ENCODE peak calls at places on chromosomes 6 and 20, in six cellular contexts. One of them, this sample, is unnamed.

GRCh38 chr6:132131777-132132176 is 180.6 kb upstream of the CCN2 start:
- DNase-seq in DMS153: peak; percentile 94
- DNase-seq in HuH-7.5: no peak
- DNase-seq in EL: peak; percentile 97
- DNase-seq in GM20000: peak; percentile 5
- DNase-seq in stimulated activated CD4-positive, alpha-beta T cell treated with anti-CD3 and anti-CD28 coated beads, Interleukin-4, amount 100 ng/mL, for 24 hours: no peak
- DNase-seq in this sample: no peak

GRCh38 chr20:53023717-53024116 is 51.6 kb downstream of the TSHZ2 start:
- DNase-seq in DMS153: peak; percentile 31
- DNase-seq in HuH-7.5: no peak
- DNase-seq in EL: no peak
- DNase-seq in GM20000: no peak
- DNase-seq in stimulated activated CD4-positive, alpha-beta T cell treated with anti-CD3 and anti-CD28 coated beads, Interleukin-4, amount 100 ng/mL, for 24 hours: peak; percentile 21
- DNase-seq in this sample: no peak

GRCh38 chr6:39029156-39030011 is 19.2 kb upstream of the GLP1R start:
- DNase-seq in DMS153: no peak
- DNase-seq in HuH-7.5: peak; percentile 43
- DNase-seq in EL: peak; percentile 29
- DNase-seq in GM20000: peak; percentile 67
- DNase-seq in stimulated activated CD4-positive, alpha-beta T cell treated with anti-CD3 and anti-CD28 coated beads, Interleukin-4, amount 100 ng/mL, for 24 hours: peak; percentile 51
- DNase-seq in this sample: peak; percentile 49

GRCh38 chr6:170553686-170554085 is 483 bp upstream of the TBP start:
- DNase-seq in DMS153: no peak
- DNase-seq in HuH-7.5: no peak
- DNase-seq in EL: no peak
- DNase-seq in GM20000: no peak
- DNase-seq in stimulated activated CD4-positive, alpha-beta T cell treated with anti-CD3 and anti-CD28 coated beads, Interleukin-4, amount 100 ng/mL, for 24 hours: no peak
- DNase-seq in this sample: no peak

GRCh38 chr6:47076422-47077344 is 34.6 kb upstream of the ADGRF1 start:
- DNase-seq in DMS153: no peak
- DNase-seq in HuH-7.5: no peak
- DNase-seq in EL: no peak
- DNase-seq in GM20000: no peak
- DNase-seq in stimulated activated CD4-positive, alpha-beta T cell treated with anti-CD3 and anti-CD28 coated beads, Interleukin-4, amount 100 ng/mL, for 24 hours: no peak
- DNase-seq in this sample: no peak

GRCh38 chr6:47014401-47014800 is 27.7 kb downstream of the ADGRF1 start:
- DNase-seq in DMS153: no peak
- DNase-seq in HuH-7.5: no peak
- DNase-seq in EL: no peak
- DNase-seq in GM20000: no peak
- DNase-seq in stimulated activated CD4-positive, alpha-beta T cell treated with anti-CD3 and anti-CD28 coated beads, Interleukin-4, amount 100 ng/mL, for 24 hours: no peak
- DNase-seq in this sample: no peak

GRCh38 chr6:40406175-40406574 is 181.0 kb downstream of the LRFN2 start:
- DNase-seq in DMS153: no peak
- DNase-seq in HuH-7.5: no peak
- DNase-seq in EL: no peak
- DNase-seq in GM20000: no peak
- DNase-seq in stimulated activated CD4-positive, alpha-beta T cell treated with anti-CD3 and anti-CD28 coated beads, Interleukin-4, amount 100 ng/mL, for 24 hours: no peak
- DNase-seq in this sample: no peak

GRCh38 chr6:2245954-2246863 is 804 bp upstream of the GMDS start:
- DNase-seq in DMS153: peak; percentile 84
- DNase-seq in HuH-7.5: peak; percentile 39
- DNase-seq in EL: peak; percentile 53
- DNase-seq in GM20000: peak; percentile 46
- DNase-seq in stimulated activated CD4-positive, alpha-beta T cell treated with anti-CD3 and anti-CD28 coated beads, Interleukin-4, amount 100 ng/mL, for 24 hours: peak; percentile 32
- DNase-seq in this sample: peak; percentile 22

GRCh38 chr20:50870572-50871161 is 60.6 kb downstream of the ADNP start:
- DNase-seq in DMS153: no peak
- DNase-seq in HuH-7.5: no peak
- DNase-seq in EL: no peak
- DNase-seq in GM20000: no peak
- DNase-seq in stimulated activated CD4-positive, alpha-beta T cell treated with anti-CD3 and anti-CD28 coated beads, Interleukin-4, amount 100 ng/mL, for 24 hours: no peak
- DNase-seq in this sample: no peak

GRCh38 chr20:24746351-24746685 is 202.8 kb upstream of the CST7 start:
- DNase-seq in DMS153: peak; percentile 85
- DNase-seq in HuH-7.5: peak; percentile 36
- DNase-seq in EL: no peak
- DNase-seq in GM20000: no peak
- DNase-seq in stimulated activated CD4-positive, alpha-beta T cell treated with anti-CD3 and anti-CD28 coated beads, Interleukin-4, amount 100 ng/mL, for 24 hours: no peak
- DNase-seq in this sample: no peak

GRCh38 chr20:47789081-47789998 is 4.1 kb upstream of the SULF2 start:
- DNase-seq in DMS153: no peak
- DNase-seq in HuH-7.5: peak; percentile 75
- DNase-seq in EL: no peak
- DNase-seq in GM20000: no peak
- DNase-seq in stimulated activated CD4-positive, alpha-beta T cell treated with anti-CD3 and anti-CD28 coated beads, Interleukin-4, amount 100 ng/mL, for 24 hours: no peak
- DNase-seq in this sample: no peak

GRCh38 chr6:125829433-125829832 is 38.7 kb downstream of the NCOA7 start:
- DNase-seq in DMS153: no peak
- DNase-seq in HuH-7.5: no peak
- DNase-seq in EL: no peak
- DNase-seq in GM20000: no peak
- DNase-seq in stimulated activated CD4-positive, alpha-beta T cell treated with anti-CD3 and anti-CD28 coated beads, Interleukin-4, amount 100 ng/mL, for 24 hours: no peak
- DNase-seq in this sample: no peak

GRCh38 chr6:36625161-36625919 is 31.2 kb downstream of the SRSF3 start:
- DNase-seq in DMS153: peak; percentile 14
- DNase-seq in HuH-7.5: no peak
- DNase-seq in EL: no peak
- DNase-seq in GM20000: no peak
- DNase-seq in stimulated activated CD4-positive, alpha-beta T cell treated with anti-CD3 and anti-CD28 coated beads, Interleukin-4, amount 100 ng/mL, for 24 hours: no peak
- DNase-seq in this sample: no peak

GRCh38 chr6:106360989-106361430 is 493 bp downstream of the CRYBG1 start:
- DNase-seq in DMS153: no peak
- DNase-seq in HuH-7.5: no peak
- DNase-seq in EL: no peak
- DNase-seq in GM20000: peak; percentile 63
- DNase-seq in stimulated activated CD4-positive, alpha-beta T cell treated with anti-CD3 and anti-CD28 coated beads, Interleukin-4, amount 100 ng/mL, for 24 hours: peak; percentile 12
- DNase-seq in this sample: no peak

GRCh38 chr6:44035621-44036020 is 91.6 kb downstream of the MRPL14 start:
- DNase-seq in DMS153: no peak
- DNase-seq in HuH-7.5: no peak
- DNase-seq in EL: peak; percentile 36
- DNase-seq in GM20000: no peak
- DNase-seq in stimulated activated CD4-positive, alpha-beta T cell treated with anti-CD3 and anti-CD28 coated beads, Interleukin-4, amount 100 ng/mL, for 24 hours: no peak
- DNase-seq in this sample: no peak

GRCh38 chr20:49661560-49662329 is 51.9 kb downstream of the B4GALT5 start:
- DNase-seq in DMS153: no peak
- DNase-seq in HuH-7.5: no peak
- DNase-seq in EL: no peak
- DNase-seq in GM20000: no peak
- DNase-seq in stimulated activated CD4-positive, alpha-beta T cell treated with anti-CD3 and anti-CD28 coated beads, Interleukin-4, amount 100 ng/mL, for 24 hours: no peak
- DNase-seq in this sample: no peak

GRCh38 chr6:10633216-10633615 is 61.2 kb downstream of the C6orf52 start:
- DNase-seq in DMS153: no peak
- DNase-seq in HuH-7.5: no peak
- DNase-seq in EL: peak; percentile 90
- DNase-seq in GM20000: peak; percentile 50
- DNase-seq in stimulated activated CD4-positive, alpha-beta T cell treated with anti-CD3 and anti-CD28 coated beads, Interleukin-4, amount 100 ng/mL, for 24 hours: no peak
- DNase-seq in this sample: peak; percentile 12

GRCh38 chr6:7730411-7730810 is 4.5 kb downstream of the BMP6 start:
- DNase-seq in DMS153: no peak
- DNase-seq in HuH-7.5: no peak
- DNase-seq in EL: no peak
- DNase-seq in GM20000: no peak
- DNase-seq in stimulated activated CD4-positive, alpha-beta T cell treated with anti-CD3 and anti-CD28 coated beads, Interleukin-4, amount 100 ng/mL, for 24 hours: no peak
- DNase-seq in this sample: no peak

GRCh38 chr6:2560903-2561698 is 189.6 kb downstream of the MYLK4 start:
- DNase-seq in DMS153: no peak
- DNase-seq in HuH-7.5: no peak
- DNase-seq in EL: no peak
- DNase-seq in GM20000: no peak
- DNase-seq in stimulated activated CD4-positive, alpha-beta T cell treated with anti-CD3 and anti-CD28 coated beads, Interleukin-4, amount 100 ng/mL, for 24 hours: no peak
- DNase-seq in this sample: no peak

GRCh38 chr6:43744490-43744889 is 25.5 kb upstream of the VEGFA start:
- DNase-seq in DMS153: no peak
- DNase-seq in HuH-7.5: no peak
- DNase-seq in EL: no peak
- DNase-seq in GM20000: no peak
- DNase-seq in stimulated activated CD4-positive, alpha-beta T cell treated with anti-CD3 and anti-CD28 coated beads, Interleukin-4, amount 100 ng/mL, for 24 hours: no peak
- DNase-seq in this sample: no peak

This sample was measured in NK-92 treated with Interleukin-12 subunit alpha and Interleukin-12 subunit beta, amount 100 ng/mL, for 24 hours.